ENCODE peak calls at places on chromosome 7, in seven cellular contexts. M, Z, U, D, Q, O and W are unnamed samples.
A peak's percentile ranks its signal among the peaks of the same experiment; 100 is the strongest.

GRCh38 chr7:112538859-112539258 is 58.1 kb downstream of the LSMEM1 start:
- DNase-seq in Z (no peak), Q (no peak), D (no peak), O (no peak), M (no peak), U (no peak), W (peak; percentile 8)

GRCh38 chr7:66867198-66867790 is 53.7 kb upstream of the TMEM248 start:
- DNase-seq in Q (no peak), Z (no peak), U (no peak), O (no peak), M (no peak), D (no peak), W (no peak)

GRCh38 chr7:132709971-132710567 is 133.8 kb upstream of the PLXNA4 start:
- DNase-seq in U (no peak), M (peak; percentile 39), Z (no peak), Q (no peak), O (no peak), D (no peak), W (peak; percentile 68)

GRCh38 chr7:46764100-46764941 is 817.6 kb downstream of the TNS3 start:
- DNase-seq in Z (no peak), Q (no peak), U (no peak), O (peak; percentile 82), D (no peak), M (no peak), W (peak; percentile 98)

GRCh38 chr7:151229249-151229648 is 2.2 kb upstream of the ABCF2 start:
- DNase-seq in Z (no peak), D (no peak), M (no peak), Q (no peak), O (no peak), U (no peak), W (no peak)

GRCh38 chr7:105978035-105978434 is 15.0 kb downstream of the CDHR3 start:
- DNase-seq in O (no peak), M (no peak), D (no peak), Z (no peak), Q (no peak), U (no peak), W (no peak)

GRCh38 chr7:139334399-139335150 is 6.6 kb upstream of the FMC1 start:
- DNase-seq in M (no peak), Z (no peak), Q (no peak), O (no peak), U (no peak), D (no peak), W (no peak)

GRCh38 chr7:10474048-10474447 is 499.6 kb upstream of the PHF14 start:
- DNase-seq in D (no peak), Q (no peak), U (no peak), Z (no peak), M (no peak), O (no peak), W (no peak)

GRCh38 chr7:79453266-79453557 is 255 bp downstream of the MAGI2 start:
- DNase-seq in Q (no peak), O (no peak), U (no peak), M (no peak), Z (no peak), D (no peak), W (no peak)

GRCh38 chr7:7944619-7945282 is 23.8 kb upstream of the GLCCI1 start:
- DNase-seq in U (peak; percentile 37), Z (peak; percentile 46), M (no peak), O (no peak), D (peak; percentile 69), Q (peak; percentile 9), W (no peak)

GRCh38 chr7:152678133-152678645 is 2.2 kb upstream of the XRCC2 start:
- DNase-seq in U (no peak), D (no peak), Z (no peak), Q (no peak), M (no peak), O (no peak), W (no peak)

GRCh38 chr7:31896929-31897328 is 173.3 kb downstream of the PDE1C start:
- DNase-seq in O (no peak), M (no peak), Z (no peak), D (no peak), Q (no peak), U (no peak), W (peak; percentile 25)

GRCh38 chr7:55192718-55193117 is 172.4 kb upstream of the LANCL2 start:
- DNase-seq in Z (no peak), D (no peak), O (peak; percentile 91), Q (no peak), U (no peak), M (no peak), W (peak; percentile 76)

GRCh38 chr7:5419523-5420107 is 4.0 kb downstream of the TNRC18 start:
- DNase-seq in Z (peak; percentile 81), U (no peak), D (no peak), M (peak; percentile 86), O (no peak), Q (no peak), W (peak; percentile 52)

GRCh38 chr7:128845987-128846386 is 15.8 kb downstream of the FLNC start:
- DNase-seq in U (no peak), D (no peak), O (no peak), Q (no peak), Z (peak; percentile 70), M (no peak), W (no peak)

GRCh38 chr7:29319719-29320521 is 125.3 kb downstream of the CHN2 start:
- DNase-seq in U (no peak), D (no peak), Q (peak; percentile 98), M (peak; percentile 33), Z (no peak), O (no peak), W (peak; percentile 53)

GRCh38 chr7:27303021-27303420 is 60.4 kb downstream of the EVX1 start:
- DNase-seq in M (no peak), U (no peak), Q (no peak), O (no peak), D (no peak), Z (no peak), W (peak; percentile 10)

GRCh38 chr7:341841-342638 is 52.1 kb downstream of the FOXL3 start:
- DNase-seq in O (no peak), D (peak; percentile 69), U (no peak), Q (peak; percentile 96), M (no peak), Z (no peak), W (no peak)

GRCh38 chr7:5422324-5423271 is 1.0 kb downstream of the TNRC18 start:
- DNase-seq in Z (peak; percentile 74), O (no peak), M (peak; percentile 73), U (no peak), Q (peak; percentile 32), D (no peak), W (peak; percentile 81)

GRCh38 chr7:47335557-47336177 is 246.2 kb downstream of the TNS3 start:
- DNase-seq in Q (no peak), Z (no peak), D (no peak), U (no peak), M (no peak), O (no peak), W (peak; percentile 34)

GRCh38 chr7:27842094-27842493 is 102.1 kb downstream of the TAX1BP1 start:
- DNase-seq in Z (no peak), U (no peak), O (no peak), D (no peak), M (peak; percentile 61), Q (no peak), W (peak; percentile 21)

GRCh38 chr7:40885503-40885902 is 750.7 kb downstream of the SUGCT start:
- DNase-seq in M (no peak), Z (no peak), Q (no peak), U (no peak), D (no peak), O (no peak), W (peak; percentile 12)